ENCODE peak calls at places on chromosome 4, in six cellular contexts. Z is kidney epithelial cell, D is HFFc6, M is fibroblast of mammary gland, Y is A549, S is fibroblast of pulmonary artery. Q is an unnamed sample.

GRCh38 chr4:37625499-37625898 is 60.7 kb downstream of the RELL1 start:
- DNase-seq in Y (no peak), S (no peak), D (no peak), Z (no peak), M (no peak), Q (no peak)

GRCh38 chr4:6889101-6889735 is 20.4 kb upstream of the TBC1D14 start:
- DNase-seq in S (no peak), Y (no peak), D (no peak), M (no peak), Z (no peak), Q (no peak)

GRCh38 chr4:52588771-52589591 is 70.1 kb downstream of the USP46 start:
- DNase-seq in Z (peak; percentile 53), Y (no peak), S (peak; percentile 87), M (peak; percentile 73), D (peak; percentile 58), Q (no peak)

GRCh38 chr4:173360587-173361221 is 10.1 kb upstream of the SAP30 start:
- DNase-seq in M (no peak), Y (peak; percentile 8), S (peak; percentile 45), D (peak; percentile 10), Z (no peak), Q (no peak)

GRCh38 chr4:41339812-41340809 is 83.4 kb downstream of the UCHL1 start:
- DNase-seq in Z (peak; percentile 53), M (peak; percentile 37), Y (no peak), S (peak; percentile 36), D (peak; percentile 71), Q (no peak)

GRCh38 chr4:75555294-75556164 is at the start of gene ODAPH:
- DNase-seq in S (no peak), Y (peak; percentile 21), Z (peak; percentile 90), D (peak; percentile 55), M (peak; percentile 29), Q (no peak)

GRCh38 chr4:98627883-98628282 is 30.5 kb downstream of the TSPAN5 start:
- DNase-seq in Y (no peak), S (peak; percentile 74), Z (peak; percentile 28), D (peak; percentile 68), M (peak; percentile 78), Q (no peak)

GRCh38 chr4:37540486-37540885 is 145.7 kb downstream of the RELL1 start:
- DNase-seq in Y (no peak), S (peak; percentile 41), Z (no peak), D (no peak), M (no peak), Q (no peak)

GRCh38 chr4:22077571-22077970 is 129.0 kb upstream of the KCNIP4 start:
- DNase-seq in S (no peak), D (no peak), M (no peak), Z (no peak), Y (no peak), Q (no peak)

GRCh38 chr4:52643846-52644245 is 15.3 kb downstream of the USP46 start:
- DNase-seq in S (peak; percentile 80), Y (no peak), D (no peak), M (peak; percentile 76), Z (peak; percentile 35), Q (no peak)

GRCh38 chr4:68831642-68832041 is 15.8 kb downstream of the UGT2B10 start:
- DNase-seq in M (no peak), D (no peak), Y (no peak), Z (no peak), S (no peak), Q (no peak)

GRCh38 chr4:39889226-39889625 is 88.5 kb downstream of the PDS5A start:
- DNase-seq in M (no peak), D (no peak), Z (no peak), S (no peak), Y (no peak), Q (no peak)

GRCh38 chr4:86970447-86971354 is 35.9 kb downstream of the AFF1 start:
- DNase-seq in D (no peak), M (no peak), Y (no peak), S (no peak), Z (no peak), Q (no peak)

GRCh38 chr4:152044341-152044740 is 283.5 kb upstream of the GATB start:
- DNase-seq in S (no peak), Y (no peak), M (no peak), D (peak; percentile 43), Z (no peak), Q (no peak)

GRCh38 chr4:7949759-7950158 is 10.1 kb upstream of the AFAP1 start:
- DNase-seq in Y (no peak), D (no peak), Z (no peak), M (no peak), S (no peak), Q (no peak)

GRCh38 chr4:37430718-37431416 is 186.3 kb downstream of the NWD2 start:
- DNase-seq in M (no peak), S (no peak), Y (no peak), D (no peak), Z (no peak), Q (no peak)

GRCh38 chr4:10108818-10109783 is 7.5 kb downstream of the WDR1 start:
- DNase-seq in Y (no peak), M (peak; percentile 61), Z (no peak), S (no peak), D (peak; percentile 49), Q (no peak)

GRCh38 chr4:7135389-7135746 is 57.0 kb upstream of the SORCS2 start:
- DNase-seq in S (no peak), M (peak; percentile 34), D (peak; percentile 9), Z (no peak), Y (no peak), Q (no peak)

GRCh38 chr4:174451897-174452296 is 70.4 kb downstream of the HPGD start:
- DNase-seq in D (no peak), Z (no peak), Y (no peak), S (no peak), M (no peak), Q (no peak)

GRCh38 chr4:167021545-167022155 is 212.6 kb downstream of the SPOCK3 start:
- DNase-seq in Z (peak; percentile 28), M (peak; percentile 67), Y (no peak), S (peak; percentile 82), D (peak; percentile 24), Q (peak; percentile 78)
- TF ChIP-seq CTCF in Z (peak; percentile 72), M (peak; percentile 71), Y (peak; percentile 74), S (peak; percentile 68), D (peak; percentile 97), Q (no peak)

GRCh38 chr4:36207367-36207766 is 36.9 kb downstream of the ARAP2 start:
- DNase-seq in M (no peak), Z (no peak), S (no peak), D (no peak), Y (no peak), Q (no peak)

GRCh38 chr4:36208884-36209473 is 35.3 kb downstream of the ARAP2 start:
- DNase-seq in Y (no peak), S (no peak), D (no peak), M (no peak), Z (no peak), Q (no peak)

GRCh38 chr4:36206012-36206411 is 38.3 kb downstream of the ARAP2 start:
- DNase-seq in M (no peak), S (no peak), Y (no peak), Z (no peak), D (no peak), Q (no peak)

GRCh38 chr4:36207808-36208207 is 36.5 kb downstream of the ARAP2 start:
- DNase-seq in M (no peak), D (no peak), Z (no peak), Y (no peak), S (no peak), Q (no peak)

GRCh38 chr4:36206586-36206985 is 37.7 kb downstream of the ARAP2 start:
- DNase-seq in Z (no peak), M (no peak), D (no peak), Y (no peak), S (no peak), Q (no peak)
- TF ChIP-seq CTCF in Z (no peak), M (no peak), D (no peak), Y (no peak), S (no peak), Q (no peak)

DNA sequence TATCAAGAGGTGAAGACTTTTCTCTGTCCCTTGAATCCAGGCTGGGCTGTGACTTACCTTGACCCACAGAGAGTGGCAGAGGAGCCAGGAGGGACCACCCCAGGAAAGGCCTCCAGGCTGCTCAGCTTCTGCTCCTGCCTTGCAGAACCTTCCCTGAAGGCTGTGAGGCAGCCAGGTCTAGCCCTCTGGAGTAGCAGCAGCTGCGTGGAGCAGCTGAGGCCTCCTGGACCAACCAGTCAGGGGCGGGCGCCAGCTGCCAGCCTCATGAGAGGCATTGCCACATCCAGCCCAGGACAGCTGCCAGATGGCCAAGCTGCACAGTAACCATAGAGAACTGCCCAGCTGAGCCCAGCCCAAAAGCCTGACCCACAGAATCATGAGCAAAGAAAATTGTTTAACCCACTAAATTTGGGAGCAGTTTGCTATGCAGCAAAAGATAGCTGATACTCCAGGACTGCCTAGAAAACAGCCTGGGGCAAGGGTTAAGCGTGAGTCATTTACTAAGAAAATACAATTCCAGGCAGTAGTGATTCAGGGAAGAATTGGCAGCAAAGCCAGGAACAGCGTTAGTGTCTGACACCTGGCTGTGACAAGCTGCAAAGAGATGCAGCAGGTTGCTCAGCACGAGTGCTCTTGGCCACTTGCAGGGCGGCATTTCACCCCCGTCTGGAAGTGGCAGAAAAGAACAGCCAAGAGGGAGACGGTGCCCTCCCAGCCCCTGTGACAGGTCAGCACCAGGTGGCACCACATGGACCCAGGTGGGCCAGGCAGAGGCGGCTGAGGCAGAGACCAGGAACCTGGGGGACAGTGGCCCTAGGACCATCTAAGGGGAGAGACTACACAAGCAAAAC is 14.7 kb upstream of the PDE6B start:
- DNase-seq in Z (peak; percentile 57), Y (peak; percentile 6), S (peak; percentile 41), D (peak; percentile 74), M (peak; percentile 76), Q (no peak)
- TF ChIP-seq CTCF in Z (peak; percentile 6), Y (no peak), S (no peak), D (no peak), M (no peak), Q (no peak)

GRCh38 chr4:135418353-135418752 is 1216.8 kb upstream of the PABPC4L start:
- DNase-seq in M (no peak), D (peak; percentile 19), Y (no peak), S (peak; percentile 29), Z (no peak), Q (no peak)
- TF ChIP-seq CTCF in M (peak; percentile 4), D (peak; percentile 75), Y (peak; percentile 15), S (peak; percentile 43), Z (peak; percentile 37), Q (no peak)

GRCh38 chr4:177667687-177668086 is 225.4 kb upstream of the AGA start:
- DNase-seq in D (no peak), Z (no peak), M (no peak), S (no peak), Y (no peak), Q (no peak)
- TF ChIP-seq CTCF in D (peak; percentile 52), Z (no peak), M (peak; percentile 28), S (no peak), Y (peak; percentile 44), Q (no peak)

GRCh38 chr4:27685947-27686346 is 825.3 kb downstream of the STIM2 start:
- DNase-seq in Y (no peak), D (no peak), M (no peak), S (no peak), Z (no peak), Q (no peak)

DNA sequence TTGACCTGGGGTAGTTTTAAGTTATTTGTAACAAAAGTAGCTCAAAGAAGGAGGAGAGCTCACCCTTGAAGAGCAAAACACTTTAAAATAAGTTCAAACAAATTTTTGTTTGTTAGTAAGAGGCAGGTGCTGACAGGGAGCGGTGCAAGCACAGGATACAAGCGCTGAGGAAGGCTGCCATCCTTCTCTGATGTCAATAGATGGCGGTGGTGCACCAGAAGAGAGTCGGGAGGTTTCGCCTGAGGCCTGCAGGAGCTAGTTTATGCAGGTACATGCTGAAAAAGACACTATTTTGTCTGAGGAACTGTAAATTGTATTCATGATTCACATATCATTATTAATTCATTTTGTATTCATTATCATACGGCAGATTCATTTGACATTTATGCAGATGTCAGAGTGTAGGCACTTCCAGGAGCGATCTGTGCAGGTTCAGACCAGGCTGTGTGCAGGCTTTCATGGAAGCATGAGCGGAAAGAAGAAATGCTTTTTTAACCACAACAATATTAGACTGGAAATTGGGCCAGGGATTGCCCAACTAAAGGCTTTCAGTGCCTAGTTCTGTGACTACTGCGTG is 823.9 kb downstream of the STIM2 start:
- DNase-seq in D (peak; percentile 51), M (peak; percentile 61), Z (no peak), S (peak; percentile 54), Y (no peak), Q (no peak)
- TF ChIP-seq CTCF in D (peak; percentile 83), M (peak; percentile 89), Z (peak; percentile 86), S (peak; percentile 69), Y (peak; percentile 55), Q (no peak)

Q was measured in omental fat pad.